ENCODE peak calls at places on chromosomes 16 and 17, in five cellular contexts. C, F, X, K and W are unnamed samples.

GRCh38 chr16:80931661-80931984 is 75.1 kb downstream of the CMC2 start:
- DNase-seq in X (no peak), F (no peak), K (no peak), C (no peak), W (no peak)

GRCh38 chr16:2882460-2883026 is 472 bp upstream of the FLYWCH2 start:
- DNase-seq in X (peak; percentile 98), C (peak; percentile 99), F (peak; percentile 99), K (peak; percentile 94), W (peak; percentile 98)

GRCh38 chr17:7176870-7177209 is 2.3 kb downstream of the ASGR1 start:
- DNase-seq in C (no peak), F (no peak), K (no peak), X (no peak), W (no peak)

GRCh38 chr17:34777044-34777443 is 184.2 kb downstream of the CCT6B start:
- DNase-seq in X (no peak), C (no peak), K (no peak), F (no peak), W (no peak)

GRCh38 chr16:80100846-80101451 is 439.8 kb upstream of the DYNLRB2 start:
- DNase-seq in C (no peak), F (no peak), X (no peak), K (no peak), W (no peak)

GRCh38 chr16:35431829-35432663 is 1972.6 kb downstream of the TP53TG3F start:
- DNase-seq in C (no peak), F (no peak), K (peak; percentile 8), X (no peak), W (no peak)

GRCh38 chr17:77449908-77450741 is 309.4 kb downstream of the SEC14L1 start:
- DNase-seq in F (peak; percentile 64), K (no peak), C (peak; percentile 82), X (no peak), W (peak; percentile 34)

GRCh38 chr17:48592592-48592991 is 987 bp downstream of the HOXB5 start:
- DNase-seq in X (no peak), C (no peak), K (peak; percentile 35), F (no peak), W (no peak)

GRCh38 chr16:64539811-64540210 is 582.1 kb downstream of the CDH11 start:
- DNase-seq in F (no peak), X (no peak), K (no peak), C (no peak), W (no peak)

GRCh38 chr17:12789075-12789975 is at the start of gene ARHGAP44:
- DNase-seq in F (no peak), K (peak; percentile 16), X (no peak), C (peak; percentile 63), W (no peak)

GRCh38 chr16:23258919-23259237 is 43.2 kb upstream of the SCNN1B start:
- DNase-seq in X (no peak), K (no peak), F (no peak), C (no peak), W (no peak)

GRCh38 chr16:49431040-49431439 is 57.4 kb downstream of the C16orf78 start:
- DNase-seq in F (no peak), K (no peak), C (no peak), X (no peak), W (no peak)

GRCh38 chr16:19808061-19808621 is 76.5 kb downstream of the GPRC5B start:
- DNase-seq in K (no peak), X (no peak), C (no peak), F (no peak), W (no peak)

GRCh38 chr16:56421313-56421712 is 4.0 kb downstream of the AMFR start:
- DNase-seq in X (no peak), C (no peak), K (no peak), F (no peak), W (no peak)

GRCh38 chr17:28777178-28777577 is 33.4 kb downstream of the TRAF4 start:
- DNase-seq in F (no peak), K (no peak), X (no peak), C (no peak), W (no peak)

GRCh38 chr17:57626520-57627210 is 118.4 kb downstream of the CCDC182 start:
- DNase-seq in F (no peak), K (no peak), C (no peak), X (no peak), W (no peak)

GRCh38 chr16:13300066-13300465 is 398.7 kb downstream of the SHISA9 start:
- DNase-seq in K (no peak), C (no peak), F (no peak), X (no peak), W (no peak)

GRCh38 chr16:87543436-87544191 is 50.8 kb upstream of the ZCCHC14 start:
- DNase-seq in X (no peak), K (no peak), C (no peak), F (no peak), W (no peak)

GRCh38 chr16:10983175-10983558 is 38.8 kb downstream of the CLEC16A start:
- DNase-seq in F (no peak), C (no peak), X (no peak), K (no peak), W (no peak)

GRCh38 chr16:50102046-50102756 is 36.4 kb downstream of the HEATR3 start:
- DNase-seq in K (no peak), F (no peak), C (peak; percentile 69), X (no peak), W (no peak)

GRCh38 chr16:9980981-9981380 is 201.2 kb downstream of the GRIN2A start:
- DNase-seq in K (no peak), C (no peak), F (no peak), X (no peak), W (no peak)

GRCh38 chr17:718075-718474 is 3.4 kb upstream of the VPS53 start:
- DNase-seq in C (no peak), F (no peak), K (no peak), X (no peak), W (no peak)

GRCh38 chr17:4357671-4358070 is 8.8 kb downstream of the UBE2G1 start:
- DNase-seq in K (no peak), C (no peak), X (no peak), F (no peak), W (no peak)

GRCh38 chr17:40873255-40873654 is 6.2 kb upstream of the KRT12 start:
- DNase-seq in X (no peak), C (no peak), F (no peak), K (no peak), W (no peak)

GRCh38 chr17:4587803-4588202 is 3.5 kb downstream of the SMTNL2 start:
- DNase-seq in K (peak; percentile 58), X (no peak), F (no peak), C (no peak), W (no peak)